ENCODE peak calls at places on chromosomes 4 and X, in ten cellular contexts. T is breast epithelium, L is A549, S is PC-3, A is GM23338, D is mucosa of descending colon, W is nephron progenitor cell, Q is PC-9, E is GM06990, F is AG09309. Z is an unnamed sample.

GRCh38 chr4:123816462-123816861 is 419.9 kb downstream of the SPRY1 start:
- DNase-seq in T (no peak), D (no peak), S (no peak), F (peak), E (no peak), L (no peak), W (no peak), Q (no peak), A (peak), Z (no peak)

GRCh38 chrX:10630320-10630719 is 9.9 kb upstream of the MID1 start:
- DNase-seq in Q (no peak), W (no peak), S (no peak), L (no peak), T (no peak), D (no peak), E (no peak), A (no peak), F (no peak), Z (no peak)

GRCh38 chr4:61336488-61336887 is 136.4 kb downstream of the ADGRL3 start:
- DNase-seq in S (no peak), W (no peak), A (peak), Q (no peak), T (no peak), E (no peak), L (no peak), D (no peak), F (no peak), Z (no peak)

GRCh38 chrX:78375894-78376293 is 48.5 kb upstream of the CYSLTR1 start:
- DNase-seq in L (no peak), E (peak), W (no peak), D (no peak), F (no peak), T (no peak), A (peak), S (peak), Q (peak), Z (no peak)

GRCh38 chr4:157014621-157015591 is 43.3 kb upstream of the PDGFC start:
- DNase-seq in E (no peak), Q (peak), W (no peak), S (peak), D (no peak), A (peak), L (no peak), T (no peak), F (peak), Z (no peak)

GRCh38 chr4:155748039-155748438 is 10.8 kb upstream of the GUCY1B1 start:
- DNase-seq in T (no peak), F (no peak), L (no peak), Q (no peak), D (no peak), S (no peak), A (peak), W (no peak), E (no peak), Z (no peak)

GRCh38 chrX:18354369-18355329 is at the start of gene SCML2:
- DNase-seq in E (peak), Q (no peak), T (no peak), S (peak), W (peak), L (peak), F (no peak), A (peak), D (peak), Z (peak)

GRCh38 chr4:177671845-177672244 is 229.6 kb upstream of the AGA start:
- DNase-seq in D (no peak), T (no peak), A (no peak), E (no peak), L (no peak), Q (no peak), W (no peak), F (no peak), S (no peak), Z (no peak)

GRCh38 chrX:133921764-133922389 is 63.5 kb downstream of the GPC3 start:
- DNase-seq in W (peak), Q (no peak), T (no peak), D (no peak), S (peak), F (no peak), L (peak), A (peak), E (no peak), Z (peak)

GRCh38 chr4:76892601-76893000 is 5.3 kb downstream of the SOWAHB start:
- DNase-seq in T (no peak), W (no peak), L (no peak), Q (peak), D (no peak), S (peak), E (no peak), A (no peak), F (no peak), Z (no peak)

GRCh38 chr4:113682730-113683129 is 78.8 kb downstream of the CAMK2D start:
- DNase-seq in T (no peak), L (no peak), A (no peak), S (peak), F (no peak), D (no peak), Q (no peak), W (no peak), E (no peak), Z (no peak)

GRCh38 chr4:71050809-71051208 is 57.4 kb downstream of the DCK start:
- DNase-seq in F (no peak), S (peak), L (no peak), T (no peak), A (no peak), W (no peak), Q (no peak), D (no peak), E (no peak), Z (no peak)

GRCh38 chr4:110361921-110362320 is 114.0 kb upstream of the ENPEP start:
- DNase-seq in F (no peak), A (no peak), D (no peak), L (no peak), E (no peak), S (peak), T (no peak), Q (peak), W (no peak), Z (no peak)

GRCh38 chrX:119427024-119427794 is 28.1 kb downstream of the SLC25A43 start:
- DNase-seq in D (no peak), A (peak), L (no peak), Q (no peak), S (peak), F (no peak), E (peak), T (peak), W (no peak), Z (peak)

GRCh38 chr4:174324725-174325124 is 41.0 kb downstream of the CEP44 start:
- DNase-seq in E (no peak), D (no peak), T (no peak), S (peak), Q (no peak), W (no peak), F (no peak), A (no peak), L (no peak), Z (no peak)

GRCh38 chr4:10721616-10722015 is 37.0 kb upstream of the CLNK start:
- DNase-seq in F (no peak), W (no peak), T (no peak), Q (no peak), L (no peak), A (no peak), E (no peak), D (no peak), S (no peak), Z (no peak)

GRCh38 chr4:124997907-124998306 is 285.4 kb upstream of the ANKRD50 start:
- DNase-seq in L (no peak), W (no peak), A (no peak), D (no peak), Q (no peak), E (no peak), F (no peak), S (no peak), T (no peak), Z (no peak)

GRCh38 chr4:41360911-41361830 is 104.4 kb downstream of the UCHL1 start:
- DNase-seq in T (no peak), L (no peak), E (peak), A (peak), S (peak), W (peak), F (no peak), Q (peak), D (peak), Z (no peak)

GRCh38 chr4:77595361-77595973 is 10.2 kb upstream of the CXCL13 start:
- DNase-seq in W (no peak), E (no peak), T (no peak), Q (no peak), A (no peak), D (no peak), F (no peak), S (no peak), L (no peak), Z (no peak)

GRCh38 chr4:48780867-48781219 is 764 bp upstream of the FRYL start:
- DNase-seq in L (no peak), D (no peak), T (peak), F (no peak), S (no peak), Q (peak), W (no peak), E (no peak), A (no peak), Z (no peak)

GRCh38 chr4:184100297-184100885 is 117.3 kb downstream of the ENPP6 start:
- DNase-seq in A (peak), Q (no peak), W (peak), F (no peak), L (peak), E (no peak), D (peak), T (no peak), S (peak), Z (no peak)

GRCh38 chr4:54281060-54281781 is 52.1 kb downstream of the PDGFRA start:
- DNase-seq in D (peak), F (peak), L (no peak), T (peak), W (no peak), A (peak), S (peak), E (no peak), Q (no peak), Z (no peak)

GRCh38 chr4:128601992-128602695 is 207.4 kb upstream of the JADE1 start:
- DNase-seq in S (no peak), Q (no peak), F (no peak), E (no peak), T (no peak), L (no peak), D (no peak), A (no peak), W (no peak), Z (no peak)

GRCh38 chrX:68163446-68163845 is 269.8 kb downstream of the OPHN1 start:
- DNase-seq in Q (no peak), A (no peak), L (no peak), T (no peak), F (no peak), E (no peak), D (no peak), S (no peak), W (no peak), Z (no peak)

GRCh38 chrX:77493677-77494553 is 46.7 kb downstream of the FGF16 start:
- DNase-seq in F (peak), E (no peak), A (peak), D (no peak), L (no peak), W (peak), T (no peak), Q (no peak), S (peak), Z (no peak)

GRCh38 chrX:155242300-155242699 is 22.0 kb downstream of the RAB39B start:
- DNase-seq in S (no peak), F (no peak), T (no peak), D (no peak), Q (no peak), A (no peak), W (no peak), L (no peak), E (no peak), Z (no peak)

GRCh38 chrX:16946971-16947562 is 609 bp downstream of the REPS2 start:
- DNase-seq in L (no peak), D (peak), T (no peak), Q (no peak), E (peak), F (no peak), S (no peak), W (peak), A (no peak), Z (peak)

GRCh38 chrX:71532078-71532752 is 689 bp upstream of the OGT start:
- DNase-seq in A (no peak), L (peak), D (no peak), T (no peak), E (peak), S (peak), F (no peak), W (no peak), Q (peak), Z (peak)

GRCh38 chrX:125108926-125109325 is 210.7 kb upstream of the TEX13C start:
- DNase-seq in A (no peak), L (no peak), F (no peak), W (no peak), D (no peak), Q (no peak), T (no peak), E (no peak), S (no peak), Z (no peak)

GRCh38 chrX:78831523-78831922 is 84.0 kb downstream of the LPAR4 start:
- DNase-seq in L (no peak), T (no peak), F (no peak), W (no peak), D (no peak), S (peak), E (peak), A (no peak), Q (no peak), Z (no peak)

GRCh38 chrX:139203681-139204575 is 326.6 kb upstream of the F9 start:
- DNase-seq in A (peak), Q (no peak), D (peak), L (no peak), T (no peak), E (no peak), F (no peak), S (peak), W (peak), Z (no peak)

GRCh38 chrX:122866527-122866926 is 317.6 kb upstream of the GRIA3 start:
- DNase-seq in A (no peak), F (peak), E (no peak), W (no peak), D (no peak), T (no peak), S (peak), Q (no peak), L (no peak), Z (no peak)

GRCh38 chr4:74531952-74532794 is 87.2 kb downstream of the AREG start:
- DNase-seq in A (peak), S (peak), L (peak), Q (no peak), D (no peak), T (no peak), W (no peak), F (peak), E (peak), Z (no peak)

GRCh38 chr4:90215286-90215685 is 88.1 kb downstream of the CCSER1 start:
- DNase-seq in F (no peak), E (no peak), T (no peak), S (peak), Q (peak), W (no peak), D (no peak), L (no peak), A (no peak), Z (no peak)

DNA sequence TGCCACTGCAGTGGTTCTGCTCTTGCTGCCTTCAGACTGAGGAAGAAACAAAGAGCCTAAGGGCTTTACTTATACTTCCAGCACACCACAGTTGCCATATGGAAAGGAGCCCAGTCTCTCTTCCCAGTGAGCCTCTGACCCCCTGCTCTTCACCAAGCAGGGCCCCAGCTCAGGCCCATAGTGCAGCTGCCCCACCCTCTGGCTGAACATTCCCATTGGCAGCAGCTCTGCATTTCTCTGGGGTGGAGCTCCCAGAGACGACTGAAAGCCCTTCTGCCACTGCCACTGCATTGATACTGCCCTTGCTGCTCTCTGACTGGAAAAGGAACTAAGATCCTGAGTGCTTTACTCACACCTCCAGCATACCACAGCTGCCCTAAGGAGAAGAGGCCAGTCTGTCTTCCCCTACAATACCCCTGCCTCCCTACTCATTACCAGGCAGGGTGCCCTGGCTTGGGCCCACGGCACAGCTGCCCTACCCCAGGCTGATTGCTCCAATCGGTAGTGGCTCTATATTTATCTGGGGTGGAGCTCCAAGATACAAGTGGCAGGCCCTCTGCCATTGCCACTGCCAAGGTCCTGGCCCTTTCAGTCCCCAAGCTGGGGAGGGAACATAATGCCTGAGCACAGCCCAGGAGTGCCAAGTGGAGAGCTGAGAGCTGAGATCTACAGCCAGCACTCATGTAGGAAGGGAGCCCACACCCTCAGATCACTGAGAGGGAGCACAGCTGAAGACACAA is 36.1 kb downstream of the AWAT2 start:
- DNase-seq in Q (no peak), S (no peak), T (no peak), D (no peak), L (no peak), E (no peak), W (no peak), F (no peak), A (no peak), Z (no peak)
- TF ChIP-seq CTCF in Q (no peak), S (no peak), T (no peak), D (no peak), L (no peak), E (no peak), W (no peak), F (no peak), A (peak), Z (no peak)

GRCh38 chr4:122759639-122760310 is 27.3 kb downstream of the BBS12 start:
- DNase-seq in D (no peak), A (peak), F (no peak), Q (no peak), S (peak), T (no peak), E (no peak), L (no peak), W (no peak), Z (no peak)
- TF ChIP-seq CTCF in D (no peak), A (no peak), F (peak), Q (peak), S (peak), T (no peak), E (no peak), L (peak), W (peak), Z (no peak)

GRCh38 chr4:164933244-164933643 is 44.2 kb downstream of the TRIM61 start:
- DNase-seq in W (no peak), D (no peak), F (no peak), A (no peak), S (no peak), T (no peak), E (no peak), L (no peak), Q (no peak), Z (no peak)

GRCh38 chr4:164937576-164938270 is 39.7 kb downstream of the TRIM61 start:
- DNase-seq in W (no peak), L (no peak), S (no peak), A (peak), F (no peak), T (no peak), Q (no peak), D (no peak), E (no peak), Z (no peak)

GRCh38 chr4:164931551-164932324 is 45.7 kb downstream of the TRIM61 start:
- DNase-seq in D (no peak), Q (no peak), A (no peak), W (no peak), S (peak), L (no peak), T (no peak), F (no peak), E (no peak), Z (no peak)

GRCh38 chr4:164930647-164931046 is 46.8 kb downstream of the TRIM61 start:
- DNase-seq in A (no peak), F (no peak), D (no peak), T (no peak), Q (no peak), S (no peak), E (no peak), L (no peak), W (no peak), Z (no peak)

DNA sequence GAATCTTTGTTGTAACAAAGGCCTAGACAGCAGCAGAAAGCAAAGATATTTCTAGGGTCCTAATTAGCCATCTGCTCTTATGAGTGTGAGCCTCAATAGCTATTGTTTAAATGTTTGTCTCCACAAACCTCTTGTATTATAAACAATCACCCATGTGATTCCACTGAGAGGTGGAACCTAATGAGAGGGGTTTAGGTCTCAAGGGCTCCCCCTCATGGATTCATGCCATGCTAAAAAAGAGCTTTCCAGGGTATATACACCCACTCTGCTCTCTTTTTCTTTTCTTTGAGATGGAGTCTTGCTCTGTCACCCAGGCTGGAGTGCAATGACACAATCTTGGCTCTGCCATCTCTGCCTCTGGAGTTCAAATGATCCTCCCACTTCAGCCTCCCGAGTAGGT is 42.1 kb downstream of the TRIM61 start:
- DNase-seq in L (no peak), W (no peak), F (no peak), S (peak), D (no peak), Q (no peak), E (peak), T (no peak), A (peak), Z (no peak)
- TF ChIP-seq CTCF in L (no peak), W (no peak), F (no peak), S (peak), D (no peak), Q (no peak), E (peak), T (no peak), A (peak), Z (no peak)

GRCh38 chr4:7043521-7044414 is 596 bp downstream of the TADA2B start:
- DNase-seq in A (peak), D (peak), T (no peak), F (no peak), S (no peak), W (peak), Q (no peak), L (peak), E (peak), Z (peak)

GRCh38 chr4:7041246-7041645 is 1.9 kb upstream of the TADA2B start:
- DNase-seq in T (no peak), W (no peak), L (no peak), F (no peak), A (no peak), S (no peak), Q (no peak), E (no peak), D (no peak), Z (no peak)

GRCh38 chr4:7040760-7041159 is 2.4 kb upstream of the TADA2B start:
- DNase-seq in A (no peak), L (no peak), E (no peak), W (no peak), F (no peak), S (no peak), D (no peak), T (no peak), Q (no peak), Z (no peak)

GRCh38 chr4:7042697-7043464 is at the start of gene TADA2B:
- DNase-seq in D (peak), W (peak), F (peak), L (peak), T (peak), Q (peak), E (peak), S (peak), A (peak), Z (peak)

DNA sequence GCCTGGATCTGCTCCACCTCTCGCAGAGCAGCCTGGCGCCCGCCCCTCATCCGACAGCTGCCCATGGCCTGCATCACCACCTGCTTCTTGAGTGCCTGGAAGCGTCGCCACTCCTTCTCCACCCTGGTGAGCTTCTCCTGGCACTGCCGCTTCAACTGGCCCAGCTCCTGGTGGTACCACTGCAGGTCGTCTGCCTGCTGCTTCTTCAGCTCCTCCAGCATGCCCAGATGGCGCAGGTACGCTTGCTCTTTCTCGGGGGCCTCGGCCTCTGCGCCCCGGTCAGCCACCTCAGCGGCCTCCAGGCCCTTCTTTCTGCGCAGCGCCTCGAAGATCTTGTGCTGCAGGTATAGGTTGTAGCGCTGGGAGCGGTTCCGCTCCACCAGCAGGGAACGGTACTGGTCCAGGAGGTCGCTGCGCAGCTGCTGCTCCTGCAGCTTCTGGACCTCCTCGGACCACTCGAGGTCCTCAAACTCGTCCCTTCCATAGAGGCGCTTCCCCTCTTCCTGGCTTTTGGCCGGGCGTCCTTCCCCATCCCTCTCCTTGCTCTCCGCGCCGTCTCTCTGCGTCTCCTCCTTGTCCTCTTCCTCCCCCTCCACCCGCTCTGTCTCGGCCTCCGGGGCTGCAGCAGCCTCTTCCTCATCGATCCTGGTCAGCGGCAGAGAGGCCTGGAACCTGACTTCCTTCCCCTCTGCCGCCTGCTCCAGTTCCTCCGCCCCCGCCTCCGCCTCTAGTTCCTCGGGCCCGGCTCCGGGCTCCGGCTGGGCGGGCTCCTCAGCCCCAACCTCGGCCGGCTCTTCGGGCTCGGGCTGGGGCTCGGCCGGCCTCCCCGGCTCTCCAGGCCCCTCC is 1.1 kb upstream of the TADA2B start:
- DNase-seq in L (no peak), E (no peak), A (peak), W (peak), T (no peak), Q (no peak), S (peak), F (no peak), D (peak), Z (peak)
- TF ChIP-seq CTCF in L (no peak), E (no peak), A (no peak), W (no peak), T (no peak), Q (no peak), S (no peak), F (no peak), D (no peak), Z (no peak)

Z was measured in activated B cell treated with CpG ODN at 0.5 μM for 24 hours.